ENCODE peak calls at places on chromosomes 4 and X, in nine cellular contexts. E is left cardiac atrium; A is A549; T is memory B cell; N is BJ; C is activated gamma-delta T cell; L is anterior cingulate cortex; X is stimulated activated CD4-positive, alpha-beta T cell treated with anti-CD3 and anti-CD28 coated beads, Interleukin-2, amount 100 ng/mL, for 24 hours; G is esophagus muscularis mucosa. P is an unnamed sample.

GRCh38 chr4:26061248-26061986 is 147.4 kb downstream of the SMIM20 start:
- DNase-seq in G (no peak), T (no peak), A (peak; percentile 15), L (no peak), C (no peak), E (no peak), N (no peak), X (no peak), P (no peak)

GRCh38 chr4:7041851-7042696 is 1.1 kb upstream of the TADA2B start:
- DNase-seq in L (peak; percentile 67), E (peak; percentile 80), T (peak; percentile 12), C (no peak), G (no peak), N (no peak), X (no peak), A (no peak), P (no peak)

GRCh38 chr4:189162073-189162789 is 778.4 kb upstream of the FRG1 start:
- DNase-seq in A (no peak), T (no peak), E (no peak), L (no peak), C (no peak), N (no peak), G (no peak), X (no peak), P (no peak)

GRCh38 chr4:74504212-74504611 is 59.3 kb downstream of the AREG start:
- DNase-seq in X (no peak), L (no peak), G (no peak), C (no peak), E (no peak), N (no peak), A (no peak), T (no peak), P (no peak)

GRCh38 chr4:152014280-152014679 is 253.5 kb upstream of the GATB start:
- DNase-seq in A (no peak), T (no peak), E (no peak), X (peak; percentile 45), G (no peak), L (no peak), C (no peak), N (no peak), P (peak; percentile 28)

GRCh38 chr4:120466429-120466828 is 399.8 kb upstream of the MAD2L1 start:
- DNase-seq in C (no peak), T (no peak), L (no peak), G (no peak), E (no peak), A (no peak), N (no peak), X (no peak), P (no peak)

GRCh38 chr4:6926681-6927478 is 17.3 kb downstream of the TBC1D14 start:
- DNase-seq in X (peak; percentile 57), L (no peak), G (no peak), N (no peak), A (no peak), E (peak; percentile 59), T (no peak), C (peak; percentile 21), P (peak; percentile 46)

GRCh38 chr4:82718067-82718935 is 80.3 kb downstream of the SCD5 start:
- DNase-seq in C (no peak), E (peak; percentile 49), X (no peak), G (no peak), T (no peak), N (no peak), L (no peak), A (no peak), P (no peak)

GRCh38 chrX:40090961-40091360 is 6.8 kb downstream of the BCOR start:
- DNase-seq in G (no peak), N (no peak), E (no peak), T (no peak), X (no peak), C (no peak), L (no peak), A (no peak), P (no peak)

GRCh38 chrX:23788946-23789345 is 6.0 kb downstream of the SAT1 start:
- DNase-seq in C (no peak), T (no peak), L (no peak), G (no peak), X (no peak), N (no peak), A (no peak), E (no peak), P (no peak)

GRCh38 chr4:48490012-48490679 is at the start of gene ZAR1:
- DNase-seq in G (no peak), A (no peak), N (no peak), T (no peak), C (peak; percentile 10), X (peak; percentile 19), L (no peak), E (no peak), P (no peak)

GRCh38 chrX:109886122-109886761 is 116.7 kb upstream of the TMEM164 start:
- DNase-seq in A (peak; percentile 53), L (no peak), G (no peak), N (no peak), X (peak; percentile 27), C (no peak), E (peak; percentile 33), T (peak; percentile 7), P (peak; percentile 1)

GRCh38 chr4:153905231-153905630 is 116.3 kb upstream of the SFRP2 start:
- DNase-seq in T (no peak), G (no peak), A (no peak), X (no peak), C (no peak), N (no peak), L (no peak), E (no peak), P (no peak)

GRCh38 chr4:8761167-8761823 is 110.3 kb downstream of the HMX1 start:
- DNase-seq in G (no peak), E (peak; percentile 7), C (no peak), A (no peak), N (no peak), T (no peak), X (no peak), L (no peak), P (no peak)

GRCh38 chr4:161762796-161763195 is 401.0 kb downstream of the FSTL5 start:
- DNase-seq in L (no peak), T (no peak), E (no peak), X (no peak), N (peak; percentile 15), G (no peak), A (no peak), C (no peak), P (no peak)

GRCh38 chrX:126342859-126343258 is 176.8 kb upstream of the DCAF12L2 start:
- DNase-seq in L (no peak), G (no peak), T (no peak), X (no peak), C (no peak), N (no peak), A (no peak), E (no peak), P (no peak)

GRCh38 chrX:13077168-13077567 is 32.7 kb upstream of the FAM9C start:
- DNase-seq in E (no peak), L (no peak), N (no peak), A (no peak), C (no peak), T (no peak), G (no peak), X (peak; percentile 37), P (no peak)

GRCh38 chr4:116952530-116953108 is 132.8 kb downstream of the TRAM1L1 start:
- DNase-seq in A (no peak), L (no peak), T (no peak), N (no peak), G (no peak), C (no peak), E (no peak), X (no peak), P (no peak)

GRCh38 chrX:135396109-135396508 is 25.6 kb upstream of the SMIM10L2A start:
- DNase-seq in G (no peak), C (no peak), E (no peak), N (no peak), A (no peak), L (no peak), T (no peak), X (no peak), P (no peak)

GRCh38 chr4:169132561-169133305 is 122.7 kb upstream of the CBR4 start:
- DNase-seq in A (no peak), X (no peak), L (no peak), G (no peak), E (no peak), C (no peak), T (no peak), N (no peak), P (no peak)

GRCh38 chrX:14409341-14409740 is 120.0 kb upstream of the GLRA2 start:
- DNase-seq in L (no peak), X (no peak), C (no peak), G (no peak), A (no peak), N (no peak), E (no peak), T (no peak), P (no peak)

P was measured in activated T-cell treated with anti-CD3 and anti-CD28 coated beads for 24 hours.